ENCODE peak calls at places on chromosomes 7 and 10, in ten cellular contexts. M is ureter; I is activated CD4-positive, CD25-positive, alpha-beta regulatory T cell; Y is neuronal stem cell; U is left ventricle myocardium superior; Q is pancreas; A is activated T-cell treated with anti-CD3 and anti-CD28 coated beads for 48 hours; T is lower leg skin; C is SK-N-SH; W is AG08396. L is an unnamed sample.

GRCh38 chr7:141585592-141586510 is 34.6 kb downstream of the AGK start:
- DNase-seq in W (peak), U (no peak), M (no peak), A (peak), Q (no peak), Y (no peak), I (no peak), T (no peak), C (no peak), L (peak)

GRCh38 chr7:11540271-11540761 is 291.7 kb downstream of the THSD7A start:
- DNase-seq in A (no peak), T (peak), Y (no peak), I (no peak), W (no peak), Q (no peak), M (no peak), U (no peak), C (peak), L (no peak)

GRCh38 chr7:3991771-3992231 is 690.3 kb upstream of the FOXK1 start:
- DNase-seq in W (no peak), U (no peak), T (no peak), I (no peak), A (no peak), M (no peak), Q (no peak), C (peak), Y (no peak), L (no peak)

GRCh38 chr10:5033061-5033770 is 29.6 kb upstream of the AKR1C2 start:
- DNase-seq in W (peak), T (no peak), Q (no peak), C (no peak), U (no peak), I (no peak), Y (no peak), M (no peak), A (no peak), L (peak)

GRCh38 chr7:157189405-157189804 is 50.7 kb downstream of the UBE3C start:
- DNase-seq in W (no peak), U (no peak), M (no peak), A (no peak), I (no peak), Y (no peak), C (no peak), T (no peak), Q (no peak), L (no peak)

GRCh38 chr10:112967200-112967599 is 17.2 kb downstream of the TCF7L2 start:
- DNase-seq in A (no peak), I (no peak), C (no peak), U (no peak), W (peak), M (no peak), Q (no peak), Y (no peak), T (no peak), L (peak)

GRCh38 chr7:114631249-114631822 is 216.7 kb downstream of the FOXP2 start:
- DNase-seq in Q (no peak), T (no peak), U (no peak), I (no peak), C (no peak), M (no peak), A (no peak), W (no peak), Y (no peak), L (no peak)

GRCh38 chr7:13846386-13846785 is 143.1 kb downstream of the ETV1 start:
- DNase-seq in C (no peak), A (no peak), Q (no peak), W (no peak), M (no peak), Y (no peak), I (no peak), U (no peak), T (no peak), L (no peak)

GRCh38 chr7:94382155-94382554 is 12.5 kb upstream of the COL1A2 start:
- DNase-seq in U (no peak), I (no peak), Q (no peak), A (no peak), C (no peak), T (no peak), M (no peak), Y (no peak), W (no peak), L (no peak)

GRCh38 chr10:70197235-70197952 is 27.1 kb upstream of the SAR1A start:
- DNase-seq in Y (no peak), U (no peak), Q (no peak), M (no peak), T (no peak), A (no peak), W (no peak), I (no peak), C (no peak), L (no peak)

GRCh38 chr10:74167443-74167842 is 16.4 kb downstream of the ADK start:
- DNase-seq in M (no peak), Q (no peak), T (no peak), C (no peak), W (no peak), I (no peak), U (no peak), A (no peak), Y (no peak), L (no peak)

GRCh38 chr7:392822-393221 is 102.9 kb downstream of the FOXL3 start:
- DNase-seq in Y (no peak), Q (no peak), A (no peak), U (no peak), C (no peak), M (no peak), I (no peak), T (no peak), W (no peak), L (no peak)

GRCh38 chr7:5207131-5207530 is 17.1 kb downstream of the WIPI2 start:
- DNase-seq in I (no peak), W (no peak), M (no peak), Y (no peak), Q (no peak), A (no peak), T (no peak), C (no peak), U (no peak), L (no peak)

GRCh38 chr7:41656357-41656756 is 46.5 kb downstream of the INHBA start:
- DNase-seq in W (no peak), M (no peak), Y (no peak), U (no peak), C (peak), I (no peak), T (no peak), Q (no peak), A (no peak), L (no peak)

GRCh38 chr7:137001041-137001440 is 132.6 kb downstream of the CHRM2 start:
- DNase-seq in A (no peak), C (no peak), T (no peak), M (no peak), U (no peak), Q (no peak), Y (no peak), W (no peak), I (no peak), L (no peak)

GRCh38 chr7:91039033-91039432 is 225.2 kb upstream of the FZD1 start:
- DNase-seq in A (no peak), Y (no peak), I (no peak), W (no peak), Q (no peak), M (no peak), C (no peak), U (no peak), T (no peak), L (no peak)

GRCh38 chr10:68955414-68955785 is 570 bp upstream of the DDX21 start:
- DNase-seq in Y (no peak), C (no peak), U (no peak), T (no peak), I (no peak), A (peak), Q (no peak), M (no peak), W (no peak), L (no peak)

GRCh38 chr7:39238209-39238869 is 260.6 kb downstream of the POU6F2 start:
- DNase-seq in T (no peak), M (no peak), A (no peak), C (no peak), U (no peak), Y (no peak), I (no peak), Q (no peak), W (no peak), L (no peak)

GRCh38 chr7:74051629-74052410 is 23.8 kb downstream of the ELN start:
- DNase-seq in W (no peak), A (no peak), Y (no peak), Q (peak), T (no peak), M (no peak), I (no peak), U (no peak), C (peak), L (peak)

GRCh38 chr10:96996275-96996980 is 164.3 kb downstream of the LCOR start:
- DNase-seq in C (no peak), U (no peak), T (no peak), W (no peak), M (no peak), Q (no peak), Y (no peak), I (no peak), A (no peak), L (no peak)

GRCh38 chr10:101831169-101831811 is 12.3 kb downstream of the KCNIP2 start:
- DNase-seq in M (no peak), C (no peak), Q (no peak), W (no peak), U (no peak), I (no peak), Y (no peak), T (no peak), A (no peak), L (no peak)

L was measured in A549.